ENCODE peak calls at places on chromosomes 12 and 14, in seven cellular contexts. One of them, this sample, is unnamed.

GRCh38 chr14:92540472-92541048 is 27.0 kb downstream of the RIN3 start:
- DNase-seq in body of pancreas: peak; percentile 65
- DNase-seq in SK-N-SH: peak; percentile 30
- DNase-seq in tibial nerve: peak; percentile 87
- DNase-seq in HL-60: peak; percentile 61
- DNase-seq in tibial artery: peak; percentile 96
- DNase-seq in IMR-90: peak; percentile 100
- DNase-seq in this sample: peak; percentile 80

GRCh38 chr12:129887047-129887568 is 16.7 kb downstream of the TMEM132D start:
- DNase-seq in body of pancreas: no peak
- DNase-seq in HL-60: no peak
- DNase-seq in tibial artery: no peak
- DNase-seq in SK-N-SH: no peak
- DNase-seq in IMR-90: no peak
- DNase-seq in tibial nerve: no peak
- DNase-seq in this sample: peak; percentile 65

GRCh38 chr14:99554184-99554583 is 49.8 kb downstream of the CCDC85C start:
- DNase-seq in tibial artery: no peak
- DNase-seq in body of pancreas: peak; percentile 90
- DNase-seq in HL-60: no peak
- DNase-seq in tibial nerve: no peak
- DNase-seq in IMR-90: no peak
- DNase-seq in SK-N-SH: no peak
- DNase-seq in this sample: no peak

GRCh38 chr12:119505001-119505400 is 88.6 kb upstream of the TMEM233 start:
- DNase-seq in tibial artery: no peak
- DNase-seq in SK-N-SH: no peak
- DNase-seq in IMR-90: no peak
- DNase-seq in body of pancreas: no peak
- DNase-seq in tibial nerve: no peak
- DNase-seq in HL-60: no peak
- DNase-seq in this sample: no peak

GRCh38 chr14:61202124-61202523 is 79.0 kb downstream of the TMEM30B start:
- DNase-seq in body of pancreas: no peak
- DNase-seq in SK-N-SH: no peak
- DNase-seq in IMR-90: no peak
- DNase-seq in tibial artery: no peak
- DNase-seq in tibial nerve: no peak
- DNase-seq in HL-60: no peak
- DNase-seq in this sample: no peak

GRCh38 chr14:79186523-79186922 is 1016.4 kb downstream of the NRXN3 start:
- DNase-seq in SK-N-SH: no peak
- DNase-seq in tibial nerve: no peak
- DNase-seq in IMR-90: peak; percentile 54
- DNase-seq in tibial artery: no peak
- DNase-seq in body of pancreas: no peak
- DNase-seq in HL-60: no peak
- DNase-seq in this sample: no peak

GRCh38 chr14:61609143-61609851 is 86.0 kb upstream of the HIF1A start:
- DNase-seq in body of pancreas: no peak
- DNase-seq in IMR-90: peak; percentile 66
- DNase-seq in SK-N-SH: peak; percentile 50
- DNase-seq in HL-60: no peak
- DNase-seq in tibial nerve: no peak
- DNase-seq in tibial artery: no peak
- DNase-seq in this sample: no peak

GRCh38 chr14:57610631-57611030 is 117.0 kb upstream of the CCDC198 start:
- DNase-seq in SK-N-SH: no peak
- DNase-seq in tibial nerve: no peak
- DNase-seq in tibial artery: no peak
- DNase-seq in HL-60: no peak
- DNase-seq in IMR-90: no peak
- DNase-seq in body of pancreas: no peak
- DNase-seq in this sample: no peak

GRCh38 chr12:102948941-102949352 is 8.5 kb upstream of the ASCL1 start:
- DNase-seq in tibial nerve: peak; percentile 40
- DNase-seq in HL-60: peak; percentile 9
- DNase-seq in body of pancreas: peak; percentile 55
- DNase-seq in tibial artery: peak; percentile 40
- DNase-seq in IMR-90: peak; percentile 37
- DNase-seq in SK-N-SH: peak; percentile 61
- DNase-seq in this sample: no peak

GRCh38 chr12:25701290-25701689 is 148.2 kb upstream of the LMNTD1 start:
- DNase-seq in tibial nerve: no peak
- DNase-seq in SK-N-SH: no peak
- DNase-seq in HL-60: no peak
- DNase-seq in body of pancreas: no peak
- DNase-seq in IMR-90: peak; percentile 81
- DNase-seq in tibial artery: no peak
- DNase-seq in this sample: no peak

GRCh38 chr12:57817261-57817989 is 1.1 kb downstream of the AVIL start:
- DNase-seq in tibial nerve: no peak
- DNase-seq in IMR-90: no peak
- DNase-seq in HL-60: no peak
- DNase-seq in tibial artery: no peak
- DNase-seq in body of pancreas: no peak
- DNase-seq in SK-N-SH: no peak
- DNase-seq in this sample: no peak

GRCh38 chr12:58156697-58157096 is 215.3 kb downstream of the ATP23 start:
- DNase-seq in IMR-90: no peak
- DNase-seq in tibial nerve: no peak
- DNase-seq in tibial artery: no peak
- DNase-seq in body of pancreas: no peak
- DNase-seq in SK-N-SH: no peak
- DNase-seq in HL-60: no peak
- DNase-seq in this sample: no peak

GRCh38 chr14:104657114-104657524 is 32.3 kb upstream of the INF2 start:
- DNase-seq in IMR-90: no peak
- DNase-seq in HL-60: peak; percentile 70
- DNase-seq in tibial artery: no peak
- DNase-seq in SK-N-SH: peak; percentile 30
- DNase-seq in body of pancreas: no peak
- DNase-seq in tibial nerve: no peak
- DNase-seq in this sample: no peak

GRCh38 chr14:72801381-72801812 is 92.5 kb downstream of the DPF3 start:
- DNase-seq in tibial artery: no peak
- DNase-seq in HL-60: no peak
- DNase-seq in SK-N-SH: no peak
- DNase-seq in IMR-90: peak; percentile 99
- DNase-seq in tibial nerve: no peak
- DNase-seq in body of pancreas: no peak
- DNase-seq in this sample: no peak

GRCh38 chr14:102840801-102841528 is 63.7 kb downstream of the TRAF3 start:
- DNase-seq in tibial nerve: no peak
- DNase-seq in IMR-90: no peak
- DNase-seq in body of pancreas: no peak
- DNase-seq in SK-N-SH: no peak
- DNase-seq in tibial artery: no peak
- DNase-seq in HL-60: peak; percentile 63
- DNase-seq in this sample: no peak

GRCh38 chr12:5909560-5909959 is 35.5 kb downstream of the ANO2 start:
- DNase-seq in SK-N-SH: no peak
- DNase-seq in IMR-90: no peak
- DNase-seq in tibial artery: no peak
- DNase-seq in tibial nerve: no peak
- DNase-seq in HL-60: no peak
- DNase-seq in body of pancreas: no peak
- DNase-seq in this sample: no peak

GRCh38 chr12:43282106-43282505 is 269.9 kb downstream of the ADAMTS20 start:
- DNase-seq in HL-60: no peak
- DNase-seq in tibial artery: no peak
- DNase-seq in tibial nerve: no peak
- DNase-seq in IMR-90: peak; percentile 65
- DNase-seq in body of pancreas: no peak
- DNase-seq in SK-N-SH: peak; percentile 35
- DNase-seq in this sample: no peak

GRCh38 chr14:105059035-105059916 is 6.0 kb downstream of the GPR132 start:
- DNase-seq in IMR-90: no peak
- DNase-seq in body of pancreas: no peak
- DNase-seq in SK-N-SH: peak; percentile 47
- DNase-seq in HL-60: no peak
- DNase-seq in tibial artery: no peak
- DNase-seq in tibial nerve: no peak
- DNase-seq in this sample: peak; percentile 80

GRCh38 chr12:76455582-76456345 is 103.8 kb downstream of the OSBPL8 start:
- DNase-seq in tibial nerve: no peak
- DNase-seq in HL-60: peak; percentile 16
- DNase-seq in IMR-90: peak; percentile 95
- DNase-seq in tibial artery: no peak
- DNase-seq in body of pancreas: no peak
- DNase-seq in SK-N-SH: peak; percentile 42
- DNase-seq in this sample: no peak

GRCh38 chr14:69924181-69924580 is 45.0 kb downstream of the SMOC1 start:
- DNase-seq in tibial artery: no peak
- DNase-seq in HL-60: no peak
- DNase-seq in tibial nerve: no peak
- DNase-seq in SK-N-SH: no peak
- DNase-seq in body of pancreas: no peak
- DNase-seq in IMR-90: peak; percentile 61
- DNase-seq in this sample: no peak

GRCh38 chr14:60893916-60894315 is 87.0 kb downstream of the TRMT5 start:
- DNase-seq in tibial nerve: no peak
- DNase-seq in IMR-90: no peak
- DNase-seq in body of pancreas: no peak
- DNase-seq in SK-N-SH: no peak
- DNase-seq in tibial artery: no peak
- DNase-seq in HL-60: no peak
- DNase-seq in this sample: no peak

GRCh38 chr12:91718326-91718725 is 427.3 kb downstream of the BTG1 start:
- DNase-seq in body of pancreas: no peak
- DNase-seq in IMR-90: no peak
- DNase-seq in tibial nerve: no peak
- DNase-seq in SK-N-SH: no peak
- DNase-seq in tibial artery: no peak
- DNase-seq in HL-60: no peak
- DNase-seq in this sample: no peak

GRCh38 chr14:92946847-92947545 is 24.0 kb downstream of the CHGA start:
- DNase-seq in body of pancreas: no peak
- DNase-seq in IMR-90: no peak
- DNase-seq in tibial artery: no peak
- DNase-seq in HL-60: no peak
- DNase-seq in SK-N-SH: no peak
- DNase-seq in tibial nerve: no peak
- DNase-seq in this sample: no peak

GRCh38 chr14:75748340-75748739 is 87.3 kb downstream of the TTLL5 start:
- DNase-seq in IMR-90: peak; percentile 8
- DNase-seq in tibial artery: no peak
- DNase-seq in body of pancreas: no peak
- DNase-seq in tibial nerve: no peak
- DNase-seq in SK-N-SH: peak; percentile 4
- DNase-seq in HL-60: no peak
- DNase-seq in this sample: no peak

GRCh38 chr12:44158746-44159145 is 322.9 kb downstream of the TMEM117 start:
- DNase-seq in tibial nerve: no peak
- DNase-seq in tibial artery: no peak
- DNase-seq in SK-N-SH: no peak
- DNase-seq in IMR-90: no peak
- DNase-seq in body of pancreas: no peak
- DNase-seq in HL-60: no peak
- DNase-seq in this sample: no peak

GRCh38 chr12:43887397-43887796 is 51.5 kb downstream of the TMEM117 start:
- DNase-seq in IMR-90: no peak
- DNase-seq in SK-N-SH: no peak
- DNase-seq in HL-60: no peak
- DNase-seq in body of pancreas: no peak
- DNase-seq in tibial artery: no peak
- DNase-seq in tibial nerve: no peak
- DNase-seq in this sample: no peak

GRCh38 chr12:78096909-78097597 is 266.4 kb downstream of the NAV3 start:
- DNase-seq in HL-60: no peak
- DNase-seq in body of pancreas: no peak
- DNase-seq in tibial artery: no peak
- DNase-seq in IMR-90: peak; percentile 69
- DNase-seq in SK-N-SH: peak; percentile 60
- DNase-seq in tibial nerve: no peak
- DNase-seq in this sample: no peak

DNA sequence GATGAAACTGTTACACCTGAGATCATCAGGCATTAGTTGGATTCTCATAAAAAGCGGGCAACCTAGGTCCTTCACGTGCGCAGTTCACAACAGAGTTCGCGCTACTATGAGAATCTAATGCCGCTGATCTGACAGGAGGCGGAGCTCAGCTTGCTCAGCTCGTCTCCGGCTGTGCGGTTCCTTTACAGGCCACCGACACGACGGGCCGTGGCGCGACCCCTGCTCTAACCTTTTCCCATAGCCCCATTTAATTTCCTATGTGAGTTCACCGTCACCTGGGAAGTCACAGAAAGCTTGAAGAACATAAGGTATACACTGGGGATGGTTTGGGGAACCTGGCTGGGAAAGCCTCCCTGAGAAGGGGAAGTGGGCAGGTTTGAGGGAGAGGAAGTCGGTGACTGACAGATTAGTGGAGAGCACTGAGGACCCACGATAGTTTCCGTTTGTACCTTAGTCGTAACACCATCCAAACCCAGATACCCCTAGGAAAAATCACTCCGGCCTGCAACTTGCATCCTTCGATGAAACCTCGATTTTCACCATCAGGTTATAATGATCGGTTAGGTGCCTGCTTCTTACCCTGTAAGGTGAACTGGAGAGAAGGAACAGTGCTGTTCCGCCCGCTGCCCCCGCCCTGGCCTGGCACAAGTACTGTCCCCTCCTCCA is 2.8 kb upstream of the AAAS start:
- DNase-seq in tibial nerve: no peak
- DNase-seq in IMR-90: no peak
- DNase-seq in HL-60: peak; percentile 89
- DNase-seq in SK-N-SH: no peak
- DNase-seq in body of pancreas: peak; percentile 32
- DNase-seq in tibial artery: no peak
- DNase-seq in this sample: peak; percentile 58
- H3K27me3 ChIP-seq in tibial nerve: no peaks in the 10 kb centered on the region
- H3K27me3 ChIP-seq in IMR-90: peaks cover 12% of the 10 kb centered on the region
- H3K27me3 ChIP-seq in HL-60: peaks cover 8% of the 10 kb centered on the region
- H3K27me3 ChIP-seq in SK-N-SH: no peaks in the 10 kb centered on the region
- H3K27me3 ChIP-seq in body of pancreas: no peaks in the 10 kb centered on the region
- H3K27me3 ChIP-seq in tibial artery: no peaks in the 10 kb centered on the region
- H3K27me3 ChIP-seq in this sample: no peaks in the 10 kb centered on the region

GRCh38 chr14:86675059-86675458 is 1145.1 kb downstream of the FLRT2 start:
- DNase-seq in SK-N-SH: no peak
- DNase-seq in tibial nerve: no peak
- DNase-seq in HL-60: no peak
- DNase-seq in tibial artery: no peak
- DNase-seq in body of pancreas: no peak
- DNase-seq in IMR-90: no peak
- DNase-seq in this sample: no peak
- TF ChIP-seq CTCF in SK-N-SH: no peak
- TF ChIP-seq CTCF in tibial nerve: no peak
- TF ChIP-seq CTCF in HL-60: no peak
- TF ChIP-seq CTCF in tibial artery: no peak
- TF ChIP-seq CTCF in body of pancreas: no peak
- TF ChIP-seq CTCF in IMR-90: no peak
- TF ChIP-seq CTCF in this sample: no peak

GRCh38 chr14:24876009-24876690 is 173.8 kb downstream of the STXBP6 start:
- DNase-seq in IMR-90: no peak
- DNase-seq in body of pancreas: no peak
- DNase-seq in HL-60: peak; percentile 60
- DNase-seq in tibial nerve: no peak
- DNase-seq in SK-N-SH: no peak
- DNase-seq in tibial artery: peak; percentile 32
- DNase-seq in this sample: no peak
- H3K27ac ChIP-seq in IMR-90: no peak overlapping the region
- H3K27ac ChIP-seq in body of pancreas: peak overlapping the region; percentile 0
- H3K27ac ChIP-seq in HL-60: no peak overlapping the region
- H3K27ac ChIP-seq in tibial nerve: no peak overlapping the region
- H3K27ac ChIP-seq in SK-N-SH: no peak overlapping the region
- H3K27ac ChIP-seq in tibial artery: no peak overlapping the region
- H3K27ac ChIP-seq in this sample: peak overlapping the region; percentile 20

GRCh38 chr12:51906452-51907082 is 737 bp upstream of the ACVRL1 start:
- DNase-seq in body of pancreas: no peak
- DNase-seq in tibial nerve: no peak
- DNase-seq in tibial artery: peak; percentile 19
- DNase-seq in SK-N-SH: peak; percentile 47
- DNase-seq in IMR-90: no peak
- DNase-seq in HL-60: no peak
- DNase-seq in this sample: peak; percentile 39
- H3K27me3 ChIP-seq in body of pancreas: peaks cover 3% of the 10 kb centered on the region
- H3K27me3 ChIP-seq in tibial nerve: no peaks in the 10 kb centered on the region
- H3K27me3 ChIP-seq in tibial artery: peaks cover 29% of the 10 kb centered on the region
- H3K27me3 ChIP-seq in SK-N-SH: no peaks in the 10 kb centered on the region
- H3K27me3 ChIP-seq in IMR-90: no peaks in the 10 kb centered on the region
- H3K27me3 ChIP-seq in HL-60: peaks cover 18% of the 10 kb centered on the region
- H3K27me3 ChIP-seq in this sample: peaks cover 19% of the 10 kb centered on the region